ENCODE peak calls at places on chromosomes 1 and 21, in six cellular contexts. K, E, X, M, Z and J are unnamed samples.

GRCh38 chr1:46174448-46175231 is at the start of gene TSPAN1:
- DNase-seq in Z (no peak), E (no peak), X (no peak), M (no peak), K (no peak), J (no peak)

GRCh38 chr1:20343937-20344302 is 53.2 kb downstream of the VWA5B1 start:
- DNase-seq in Z (no peak), K (no peak), X (no peak), M (no peak), E (no peak), J (no peak)

GRCh38 chr1:98963359-98963758 is 41.3 kb downstream of the PLPPR5 start:
- DNase-seq in Z (no peak), E (no peak), X (no peak), M (no peak), K (no peak), J (no peak)

GRCh38 chr1:186703209-186703766 is 23.1 kb upstream of the PTGS2 start:
- DNase-seq in X (no peak), E (no peak), M (no peak), Z (no peak), K (no peak), J (no peak)

GRCh38 chr1:213245270-213245669 is 194.2 kb downstream of the RPS6KC1 start:
- DNase-seq in K (no peak), Z (no peak), X (no peak), M (no peak), E (no peak), J (no peak)

GRCh38 chr1:15277933-15278332 is 30.9 kb downstream of the FHAD1 start:
- DNase-seq in X (no peak), Z (no peak), K (no peak), M (no peak), E (no peak), J (no peak)

GRCh38 chr1:25924454-25924853 is 18.2 kb upstream of the STMN1 start:
- DNase-seq in M (no peak), E (no peak), K (no peak), X (no peak), Z (no peak), J (no peak)

GRCh38 chr21:36640260-36641244 is 58.4 kb upstream of the SIM2 start:
- DNase-seq in X (no peak), M (no peak), K (no peak), E (no peak), Z (no peak), J (no peak)

GRCh38 chr1:51331206-51332100 is 1.1 kb upstream of the TTC39A start:
- DNase-seq in K (peak), M (no peak), X (peak), E (peak), Z (no peak), J (peak)

GRCh38 chr1:212257157-212257556 is 28.1 kb upstream of the PPP2R5A start:
- DNase-seq in X (no peak), Z (no peak), K (no peak), E (no peak), M (no peak), J (no peak)

GRCh38 chr21:36255650-36256047 is 64.3 kb upstream of the MORC3 start:
- DNase-seq in X (no peak), Z (no peak), E (no peak), M (no peak), K (no peak), J (no peak)

GRCh38 chr1:167640051-167640450 is 10.0 kb downstream of the RCSD1 start:
- DNase-seq in M (no peak), X (no peak), E (no peak), Z (no peak), K (no peak), J (no peak)

GRCh38 chr1:43636006-43636641 is 13.8 kb upstream of the KDM4A start:
- DNase-seq in Z (no peak), M (no peak), E (no peak), X (no peak), K (no peak), J (no peak)
- TF ChIP-seq CTCF in Z (no peak), M (no peak), E (no peak), X (no peak), K (no peak), J (no peak)

GRCh38 chr1:104878203-104878911 is 1128.7 kb downstream of the AMY1C start:
- DNase-seq in Z (no peak), E (no peak), M (no peak), X (no peak), K (no peak), J (no peak)
- TF ChIP-seq CTCF in Z (no peak), E (no peak), M (no peak), X (no peak), K (no peak), J (peak)

DNA sequence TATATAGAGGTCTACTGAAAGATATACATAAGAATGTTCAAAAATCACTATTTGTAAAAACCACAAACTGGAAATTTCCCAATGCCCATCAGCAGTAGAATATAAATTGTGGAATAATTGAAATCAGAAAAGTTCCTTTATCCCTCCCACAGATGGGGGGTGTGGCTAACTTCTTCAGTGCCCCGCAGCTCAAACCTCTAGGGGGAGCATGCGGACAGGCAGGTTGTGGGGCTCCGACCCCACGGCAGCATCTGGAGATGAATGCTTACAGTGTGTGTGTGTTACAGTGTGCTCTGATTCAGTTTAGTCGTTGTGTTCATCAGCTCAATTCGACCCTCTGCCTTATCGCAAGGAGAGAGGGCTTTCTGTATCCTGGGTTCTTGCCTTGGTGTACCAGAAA is 262.1 kb upstream of the LRRC7 start:
- DNase-seq in K (peak), M (no peak), X (no peak), Z (no peak), E (peak), J (no peak)
- TF ChIP-seq CTCF in K (no peak), M (peak), X (no peak), Z (no peak), E (no peak), J (no peak)

GRCh38 chr21:43361127-43361492 is 65.8 kb downstream of the SIK1 start:
- DNase-seq in E (no peak), K (no peak), X (no peak), M (no peak), Z (no peak), J (no peak)
- TF ChIP-seq CTCF in E (no peak), K (no peak), X (no peak), M (peak), Z (no peak), J (no peak)